ENCODE peak calls at places on chromosomes 4 and X, in six cellular contexts. One of them, this sample, is unnamed.

GRCh38 chr4:71009796-71010588 is 16.5 kb downstream of the DCK start:
- DNase-seq in HFF-Myc: peak
- DNase-seq in left ventricle myocardium inferior: no peak
- DNase-seq in brain microvascular endothelial cell: no peak
- DNase-seq in NCI-H2081: peak
- DNase-seq in LoVo: peak
- DNase-seq in this sample: peak

GRCh38 chr4:127618427-127618826 is 14.3 kb upstream of the INTU start:
- DNase-seq in left ventricle myocardium inferior: no peak
- DNase-seq in HFF-Myc: no peak
- DNase-seq in brain microvascular endothelial cell: no peak
- DNase-seq in NCI-H2081: no peak
- DNase-seq in LoVo: no peak
- DNase-seq in this sample: no peak

GRCh38 chr4:19063662-19064061 is 1042.1 kb upstream of the LCORL start:
- DNase-seq in HFF-Myc: no peak
- DNase-seq in NCI-H2081: no peak
- DNase-seq in brain microvascular endothelial cell: no peak
- DNase-seq in LoVo: no peak
- DNase-seq in left ventricle myocardium inferior: no peak
- DNase-seq in this sample: no peak

GRCh38 chrX:16838202-16839066 is 31.7 kb downstream of the RBBP7 start:
- DNase-seq in left ventricle myocardium inferior: peak
- DNase-seq in LoVo: no peak
- DNase-seq in HFF-Myc: no peak
- DNase-seq in NCI-H2081: no peak
- DNase-seq in brain microvascular endothelial cell: peak
- DNase-seq in this sample: no peak

GRCh38 chr4:7431696-7432530 is 2.8 kb downstream of the PSAPL1 start:
- DNase-seq in brain microvascular endothelial cell: no peak
- DNase-seq in HFF-Myc: no peak
- DNase-seq in left ventricle myocardium inferior: peak
- DNase-seq in NCI-H2081: no peak
- DNase-seq in LoVo: no peak
- DNase-seq in this sample: no peak

GRCh38 chr4:178681871-178682270 is 1239.6 kb upstream of the AGA start:
- DNase-seq in left ventricle myocardium inferior: no peak
- DNase-seq in brain microvascular endothelial cell: no peak
- DNase-seq in LoVo: no peak
- DNase-seq in NCI-H2081: no peak
- DNase-seq in HFF-Myc: no peak
- DNase-seq in this sample: no peak

GRCh38 chr4:1248262-1249147 is at the start of gene CTBP1:
- DNase-seq in brain microvascular endothelial cell: peak
- DNase-seq in left ventricle myocardium inferior: peak
- DNase-seq in NCI-H2081: peak
- DNase-seq in HFF-Myc: no peak
- DNase-seq in LoVo: peak
- DNase-seq in this sample: peak

GRCh38 chr4:97153042-97153441 is 990.2 kb downstream of the STPG2 start:
- DNase-seq in left ventricle myocardium inferior: no peak
- DNase-seq in LoVo: no peak
- DNase-seq in NCI-H2081: no peak
- DNase-seq in HFF-Myc: no peak
- DNase-seq in brain microvascular endothelial cell: peak
- DNase-seq in this sample: no peak

GRCh38 chr4:183201331-183201730 is 102.3 kb downstream of the WWC2 start:
- DNase-seq in HFF-Myc: no peak
- DNase-seq in NCI-H2081: no peak
- DNase-seq in LoVo: no peak
- DNase-seq in brain microvascular endothelial cell: peak
- DNase-seq in left ventricle myocardium inferior: no peak
- DNase-seq in this sample: no peak

GRCh38 chrX:16870095-16870860 is at the start of gene RBBP7:
- DNase-seq in left ventricle myocardium inferior: peak
- DNase-seq in brain microvascular endothelial cell: peak
- DNase-seq in LoVo: peak
- DNase-seq in HFF-Myc: peak
- DNase-seq in NCI-H2081: peak
- DNase-seq in this sample: peak

GRCh38 chr4:156623376-156623775 is 348.2 kb downstream of the PDGFC start:
- DNase-seq in brain microvascular endothelial cell: no peak
- DNase-seq in NCI-H2081: no peak
- DNase-seq in left ventricle myocardium inferior: no peak
- DNase-seq in HFF-Myc: no peak
- DNase-seq in LoVo: no peak
- DNase-seq in this sample: no peak

GRCh38 chr4:8724436-8725070 is 132.0 kb downstream of the CPZ start:
- DNase-seq in left ventricle myocardium inferior: no peak
- DNase-seq in brain microvascular endothelial cell: no peak
- DNase-seq in HFF-Myc: no peak
- DNase-seq in LoVo: no peak
- DNase-seq in NCI-H2081: no peak
- DNase-seq in this sample: no peak

GRCh38 chr4:75702919-75703411 is 21.4 kb upstream of the USO1 start:
- DNase-seq in LoVo: no peak
- DNase-seq in left ventricle myocardium inferior: no peak
- DNase-seq in HFF-Myc: no peak
- DNase-seq in brain microvascular endothelial cell: no peak
- DNase-seq in NCI-H2081: no peak
- DNase-seq in this sample: no peak

GRCh38 chrX:23890933-23891332 is 16.8 kb downstream of the APOO start:
- DNase-seq in brain microvascular endothelial cell: no peak
- DNase-seq in NCI-H2081: no peak
- DNase-seq in left ventricle myocardium inferior: no peak
- DNase-seq in HFF-Myc: no peak
- DNase-seq in LoVo: no peak
- DNase-seq in this sample: no peak

GRCh38 chr4:2077537-2078460 is 18.7 kb downstream of the NAT8L start:
- DNase-seq in NCI-H2081: no peak
- DNase-seq in left ventricle myocardium inferior: no peak
- DNase-seq in HFF-Myc: no peak
- DNase-seq in LoVo: no peak
- DNase-seq in brain microvascular endothelial cell: no peak
- DNase-seq in this sample: no peak

GRCh38 chr4:19888587-19888986 is 363.1 kb upstream of the SLIT2 start:
- DNase-seq in HFF-Myc: no peak
- DNase-seq in LoVo: no peak
- DNase-seq in brain microvascular endothelial cell: no peak
- DNase-seq in NCI-H2081: no peak
- DNase-seq in left ventricle myocardium inferior: no peak
- DNase-seq in this sample: no peak

GRCh38 chrX:143632625-143633387 is 3.1 kb downstream of the SLITRK4 start:
- DNase-seq in NCI-H2081: no peak
- DNase-seq in HFF-Myc: no peak
- DNase-seq in LoVo: no peak
- DNase-seq in brain microvascular endothelial cell: no peak
- DNase-seq in left ventricle myocardium inferior: no peak
- DNase-seq in this sample: peak